ENCODE peak calls at places on chromosomes 5 and 9, in five cellular contexts. L is Peyer's patch, U is heart left ventricle, K is GM23248, C is mammary epithelial cell. Q is an unnamed sample.
A peak's percentile ranks its signal among the peaks of the same experiment; 100 is the strongest.

GRCh38 chr9:120603601-120604000 is 23.6 kb upstream of the CDK5RAP2 start:
- DNase-seq in L (no peak), U (no peak), K (no peak), C (no peak), Q (no peak)

GRCh38 chr9:36161187-36161586 is 8.0 kb upstream of the CCIN start:
- DNase-seq in L (no peak), U (no peak), K (peak; percentile 70), C (no peak), Q (no peak)

GRCh38 chr5:178492278-178492677 is 97.9 kb downstream of the COL23A1 start:
- DNase-seq in L (no peak), U (no peak), K (no peak), C (no peak), Q (no peak)

GRCh38 chr9:8036914-8037524 is 237.4 kb upstream of the DMAC1 start:
- DNase-seq in L (no peak), U (no peak), K (no peak), C (no peak), Q (no peak)

GRCh38 chr5:171442287-171443042 is 23.0 kb downstream of the FGF18 start:
- DNase-seq in L (no peak), U (no peak), K (no peak), C (no peak), Q (no peak)

GRCh38 chr5:132499440-132500243 is 9.1 kb upstream of the IRF1 start:
- DNase-seq in L (no peak), U (no peak), K (no peak), C (no peak), Q (no peak)

GRCh38 chr5:89595065-89595464 is 712.1 kb upstream of the MEF2C start:
- DNase-seq in L (no peak), U (no peak), K (peak; percentile 48), C (no peak), Q (no peak)

GRCh38 chr9:19782005-19782404 is 6.8 kb downstream of the SLC24A2 start:
- DNase-seq in L (no peak), U (no peak), K (no peak), C (peak; percentile 19), Q (no peak)

GRCh38 chr5:39394946-39395345 is 29.8 kb downstream of the DAB2 start:
- DNase-seq in L (no peak), U (no peak), K (peak; percentile 93), C (peak; percentile 92), Q (peak; percentile 48)
- H3K27ac ChIP-seq in L (peak overlapping the region; percentile 15), U (no peak overlapping the region), K (peak overlapping the region; percentile 98), C (peak overlapping the region; percentile 96), Q (peak overlapping the region; percentile 89)

GRCh38 chr5:35617060-35617434 is 616 bp upstream of the SPEF2 start:
- DNase-seq in L (no peak), U (no peak), K (no peak), C (no peak), Q (no peak)

GRCh38 chr5:35617435-35618296 is at the start of gene SPEF2:
- DNase-seq in L (peak; percentile 52), U (peak; percentile 77), K (peak; percentile 97), C (peak; percentile 81), Q (peak; percentile 40)

GRCh38 chr5:35618791-35619190 is 1.1 kb downstream of the SPEF2 start:
- DNase-seq in L (no peak), U (no peak), K (peak; percentile 42), C (no peak), Q (no peak)

GRCh38 chr5:35622974-35623373 is 5.3 kb downstream of the SPEF2 start:
- DNase-seq in L (no peak), U (no peak), K (no peak), C (no peak), Q (no peak)

DNA sequence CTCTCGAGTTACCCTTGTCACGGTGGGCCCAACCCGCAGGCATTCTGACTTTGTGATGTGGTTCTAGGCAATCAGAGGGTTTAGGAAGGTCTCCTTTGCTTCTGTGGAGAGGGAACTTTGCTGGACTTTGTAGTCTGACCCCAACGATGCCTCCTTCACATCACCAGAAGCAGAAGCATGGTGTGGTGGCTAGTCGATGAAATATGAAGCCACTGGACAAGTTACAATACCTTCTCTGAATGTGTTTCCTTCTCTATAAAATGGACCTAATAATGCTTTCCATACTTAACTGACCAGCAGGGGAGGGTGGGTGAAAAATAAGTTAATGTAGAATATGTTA is 604 bp downstream of the SPEF2 start:
- DNase-seq in L (no peak), U (no peak), K (no peak), C (no peak), Q (no peak)
- H3K27ac ChIP-seq in L (no peak overlapping the region), U (no peak overlapping the region), K (peak overlapping the region; percentile 49), C (no peak overlapping the region), Q (no peak overlapping the region)

GRCh38 chr5:158838788-158839187 is 260.9 kb downstream of the EBF1 start:
- DNase-seq in L (no peak), U (no peak), K (no peak), C (no peak), Q (no peak)

GRCh38 chr5:158840193-158840592 is 259.5 kb downstream of the EBF1 start:
- DNase-seq in L (no peak), U (no peak), K (peak; percentile 82), C (no peak), Q (no peak)

GRCh38 chr5:158841481-158841880 is 258.2 kb downstream of the EBF1 start:
- DNase-seq in L (no peak), U (no peak), K (no peak), C (no peak), Q (no peak)

GRCh38 chr5:158837908-158838307 is 261.8 kb downstream of the EBF1 start:
- DNase-seq in L (no peak), U (no peak), K (peak; percentile 16), C (no peak), Q (no peak)

DNA sequence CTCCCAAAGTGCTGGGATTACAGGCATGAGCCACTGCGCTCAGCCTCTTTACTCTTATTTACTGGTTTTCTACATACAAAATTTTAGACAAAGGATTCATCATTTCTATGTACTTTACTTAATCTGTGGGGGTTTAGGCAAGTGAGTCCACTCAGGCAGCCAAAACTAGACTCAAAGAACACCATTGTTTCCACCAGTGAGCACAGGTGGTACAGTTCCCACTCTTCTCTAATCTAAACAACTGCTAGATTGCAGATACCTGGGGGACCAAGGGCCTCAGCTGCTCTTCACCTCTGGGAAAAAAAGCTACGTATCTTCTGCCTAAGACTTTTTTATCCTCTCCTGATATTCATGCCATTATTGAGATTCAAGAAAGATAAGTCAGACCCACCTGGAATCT is 260.1 kb downstream of the EBF1 start:
- DNase-seq in L (no peak), U (no peak), K (no peak), C (no peak), Q (no peak)
- H3K27ac ChIP-seq in L (no peak overlapping the region), U (no peak overlapping the region), K (peak overlapping the region; percentile 5), C (no peak overlapping the region), Q (no peak overlapping the region)

DNA sequence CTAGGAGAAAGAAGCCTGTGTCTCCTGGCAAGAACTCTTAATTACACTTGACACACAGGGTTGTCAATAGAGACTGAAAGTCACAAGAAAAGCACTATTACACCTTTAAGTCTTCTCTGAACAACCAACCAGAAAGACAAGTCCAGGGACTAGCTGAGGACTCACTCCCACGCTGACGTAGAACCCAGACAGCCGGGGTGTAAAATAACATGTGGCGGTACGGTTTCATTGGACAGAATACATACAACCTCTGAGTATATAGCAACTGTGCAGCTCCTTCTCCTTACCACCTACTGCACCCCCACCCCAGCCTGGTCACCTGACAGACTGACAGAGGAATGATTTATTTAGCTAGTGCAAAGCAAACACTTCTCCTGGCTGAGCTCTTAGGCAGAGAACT is 103.4 kb upstream of the RASEF start:
- DNase-seq in L (no peak), U (no peak), K (no peak), C (peak; percentile 35), Q (peak; percentile 87)
- H3K27ac ChIP-seq in L (no peak overlapping the region), U (no peak overlapping the region), K (no peak overlapping the region), C (no peak overlapping the region), Q (peak overlapping the region; percentile 91)

GRCh38 chr9:6620796-6621195 is 24.7 kb downstream of the GLDC start:
- DNase-seq in L (no peak), U (no peak), K (no peak), C (no peak), Q (no peak)
- H3K27ac ChIP-seq in L (no peak overlapping the region), U (no peak overlapping the region), K (no peak overlapping the region), C (no peak overlapping the region), Q (no peak overlapping the region)

GRCh38 chr5:120466337-120467006 is 2.4 kb downstream of the PRR16 start:
- DNase-seq in L (no peak), U (no peak), K (peak; percentile 17), C (no peak), Q (no peak)

GRCh38 chr5:120465281-120465961 is 1.3 kb downstream of the PRR16 start:
- DNase-seq in L (peak; percentile 19), U (peak; percentile 61), K (peak; percentile 87), C (peak; percentile 42), Q (no peak)

GRCh38 chr5:120463991-120464626 is at the start of gene PRR16:
- DNase-seq in L (peak; percentile 24), U (peak; percentile 61), K (peak; percentile 93), C (peak; percentile 65), Q (no peak)

GRCh38 chr5:120463026-120463770 is 902 bp upstream of the PRR16 start:
- DNase-seq in L (no peak), U (no peak), K (no peak), C (no peak), Q (no peak)

DNA sequence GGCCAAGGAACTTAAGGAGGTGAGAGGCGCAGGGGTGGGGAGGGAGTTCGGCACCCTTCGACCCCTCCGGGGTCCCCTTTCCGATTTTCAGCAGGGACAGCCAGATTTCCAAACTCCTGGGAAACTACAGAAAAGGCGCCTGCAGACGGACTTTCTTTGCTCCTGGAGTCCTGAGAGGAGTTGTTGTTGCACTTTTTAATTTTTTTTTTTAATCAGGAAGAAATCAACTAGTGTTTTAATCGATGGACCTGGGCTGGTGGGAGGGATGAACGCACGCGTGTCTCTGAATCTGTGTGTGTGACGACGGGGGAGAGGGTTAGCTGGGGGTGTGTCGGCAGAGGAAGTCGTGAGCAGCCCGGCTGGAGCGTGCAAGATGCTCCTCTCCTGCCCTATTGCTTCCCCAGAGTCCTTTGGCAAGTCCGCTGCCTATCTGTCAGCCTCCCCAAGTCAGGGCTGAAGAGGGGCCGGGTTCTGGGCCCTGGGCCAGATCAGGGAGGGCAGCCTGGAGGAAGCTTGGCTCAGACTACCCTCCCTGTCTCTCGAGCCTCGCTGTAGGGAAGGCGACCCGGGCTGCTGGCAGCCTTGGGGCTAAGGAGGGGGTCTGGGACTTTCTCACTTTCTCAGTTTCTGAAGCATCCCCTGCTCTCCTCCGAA is 654 bp downstream of the PRR16 start:
- DNase-seq in L (peak; percentile 36), U (peak; percentile 56), K (peak; percentile 80), C (peak; percentile 46), Q (no peak)
- H3K27ac ChIP-seq in L (peak overlapping the region; percentile 6), U (peak overlapping the region; percentile 71), K (peak overlapping the region; percentile 60), C (no peak overlapping the region), Q (no peak overlapping the region)

GRCh38 chr5:180522350-180522749 is 28.2 kb downstream of the CNOT6 start:
- DNase-seq in L (no peak), U (no peak), K (peak; percentile 23), C (no peak), Q (no peak)
- H3K27ac ChIP-seq in L (no peak overlapping the region), U (no peak overlapping the region), K (no peak overlapping the region), C (no peak overlapping the region), Q (no peak overlapping the region)

Q was measured in epithelial cell of prostate.